ENCODE peak calls at places on chromosome 20, in ten cellular contexts. One of them, this sample, is unnamed.

GRCh38 chr20:19850190-19850533 is 92.1 kb downstream of the RIN2 start:
- DNase-seq in upper lobe of right lung: no peak
- DNase-seq in RWPE2: no peak
- DNase-seq in fibroblast of villous mesenchyme: no peak
- DNase-seq in heart left ventricle: peak
- DNase-seq in cardiac muscle cell: peak
- DNase-seq in WERI-Rb-1: no peak
- DNase-seq in AG10803: peak
- DNase-seq in AG09319: no peak
- DNase-seq in GM13976: no peak
- DNase-seq in this sample: no peak

GRCh38 chr20:63773571-63774347 is 34.2 kb downstream of the SLC2A4RG start:
- DNase-seq in WERI-Rb-1: no peak
- DNase-seq in upper lobe of right lung: no peak
- DNase-seq in heart left ventricle: peak
- DNase-seq in fibroblast of villous mesenchyme: no peak
- DNase-seq in RWPE2: peak
- DNase-seq in GM13976: no peak
- DNase-seq in AG10803: no peak
- DNase-seq in AG09319: no peak
- DNase-seq in cardiac muscle cell: no peak
- DNase-seq in this sample: no peak

GRCh38 chr20:51625105-51625504 is 82.6 kb upstream of the NFATC2 start:
- DNase-seq in AG10803: no peak
- DNase-seq in fibroblast of villous mesenchyme: no peak
- DNase-seq in heart left ventricle: no peak
- DNase-seq in upper lobe of right lung: no peak
- DNase-seq in GM13976: no peak
- DNase-seq in RWPE2: no peak
- DNase-seq in cardiac muscle cell: no peak
- DNase-seq in WERI-Rb-1: no peak
- DNase-seq in AG09319: no peak
- DNase-seq in this sample: no peak

GRCh38 chr20:40017765-40018164 is 671.3 kb downstream of the MAFB start:
- DNase-seq in AG10803: no peak
- DNase-seq in GM13976: no peak
- DNase-seq in fibroblast of villous mesenchyme: no peak
- DNase-seq in AG09319: no peak
- DNase-seq in RWPE2: no peak
- DNase-seq in cardiac muscle cell: no peak
- DNase-seq in WERI-Rb-1: no peak
- DNase-seq in heart left ventricle: no peak
- DNase-seq in upper lobe of right lung: no peak
- DNase-seq in this sample: no peak

GRCh38 chr20:3188823-3189413 is 15.6 kb downstream of the DDRGK1 start:
- DNase-seq in heart left ventricle: no peak
- DNase-seq in GM13976: no peak
- DNase-seq in AG10803: no peak
- DNase-seq in AG09319: no peak
- DNase-seq in cardiac muscle cell: no peak
- DNase-seq in WERI-Rb-1: no peak
- DNase-seq in upper lobe of right lung: no peak
- DNase-seq in RWPE2: no peak
- DNase-seq in fibroblast of villous mesenchyme: no peak
- DNase-seq in this sample: no peak

GRCh38 chr20:51354191-51354768 is 188.2 kb downstream of the NFATC2 start:
- DNase-seq in fibroblast of villous mesenchyme: peak
- DNase-seq in heart left ventricle: no peak
- DNase-seq in WERI-Rb-1: no peak
- DNase-seq in GM13976: no peak
- DNase-seq in cardiac muscle cell: peak
- DNase-seq in upper lobe of right lung: peak
- DNase-seq in AG09319: no peak
- DNase-seq in RWPE2: peak
- DNase-seq in AG10803: no peak
- DNase-seq in this sample: no peak

GRCh38 chr20:3133156-3133555 is 26.5 kb downstream of the FASTKD5 start:
- DNase-seq in heart left ventricle: no peak
- DNase-seq in RWPE2: no peak
- DNase-seq in AG10803: no peak
- DNase-seq in GM13976: no peak
- DNase-seq in upper lobe of right lung: no peak
- DNase-seq in fibroblast of villous mesenchyme: peak
- DNase-seq in WERI-Rb-1: no peak
- DNase-seq in cardiac muscle cell: no peak
- DNase-seq in AG09319: no peak
- DNase-seq in this sample: no peak

GRCh38 chr20:19560876-19561480 is 197.1 kb upstream of the RIN2 start:
- DNase-seq in RWPE2: no peak
- DNase-seq in upper lobe of right lung: no peak
- DNase-seq in WERI-Rb-1: no peak
- DNase-seq in AG09319: peak
- DNase-seq in AG10803: peak
- DNase-seq in fibroblast of villous mesenchyme: peak
- DNase-seq in heart left ventricle: no peak
- DNase-seq in cardiac muscle cell: no peak
- DNase-seq in GM13976: no peak
- DNase-seq in this sample: no peak

GRCh38 chr20:2088904-2089303 is 12.7 kb upstream of the STK35 start:
- DNase-seq in RWPE2: no peak
- DNase-seq in cardiac muscle cell: no peak
- DNase-seq in upper lobe of right lung: no peak
- DNase-seq in GM13976: no peak
- DNase-seq in fibroblast of villous mesenchyme: no peak
- DNase-seq in heart left ventricle: no peak
- DNase-seq in AG10803: no peak
- DNase-seq in AG09319: no peak
- DNase-seq in WERI-Rb-1: no peak
- DNase-seq in this sample: no peak

GRCh38 chr20:2093883-2094282 is 7.7 kb upstream of the STK35 start:
- DNase-seq in AG09319: no peak
- DNase-seq in WERI-Rb-1: no peak
- DNase-seq in GM13976: no peak
- DNase-seq in cardiac muscle cell: no peak
- DNase-seq in RWPE2: no peak
- DNase-seq in upper lobe of right lung: no peak
- DNase-seq in heart left ventricle: no peak
- DNase-seq in fibroblast of villous mesenchyme: no peak
- DNase-seq in AG10803: no peak
- DNase-seq in this sample: no peak

GRCh38 chr20:2089447-2089846 is 12.2 kb upstream of the STK35 start:
- DNase-seq in GM13976: no peak
- DNase-seq in cardiac muscle cell: no peak
- DNase-seq in AG10803: no peak
- DNase-seq in fibroblast of villous mesenchyme: no peak
- DNase-seq in heart left ventricle: no peak
- DNase-seq in AG09319: no peak
- DNase-seq in RWPE2: no peak
- DNase-seq in WERI-Rb-1: no peak
- DNase-seq in upper lobe of right lung: no peak
- DNase-seq in this sample: no peak

DNA sequence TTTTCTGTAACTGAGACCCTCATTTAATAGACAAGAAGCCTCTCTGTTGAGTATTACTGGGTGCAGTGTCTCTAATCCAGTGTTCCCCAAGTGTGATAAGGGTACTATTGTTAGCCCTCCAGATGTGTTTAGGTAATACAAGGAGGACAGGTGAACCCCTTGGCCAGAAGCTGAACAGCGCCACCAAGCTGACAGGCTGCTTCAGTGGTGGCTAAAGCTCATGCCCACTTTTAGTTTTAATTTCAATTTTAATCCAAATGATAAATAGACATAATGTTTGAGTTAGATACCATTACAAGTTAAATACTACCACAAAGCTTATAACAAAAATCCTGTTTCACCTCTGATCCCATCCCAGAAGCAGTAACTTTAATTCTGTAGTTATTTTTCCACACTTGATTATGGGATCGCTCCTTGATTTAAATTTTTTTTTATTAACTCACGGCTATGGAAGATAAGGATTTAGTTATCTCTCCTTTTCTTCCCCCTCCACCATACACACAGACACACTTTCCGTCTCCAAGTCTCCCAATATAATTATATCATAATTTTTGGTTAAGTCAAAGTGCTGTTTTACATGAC is 8.3 kb upstream of the STK35 start:
- DNase-seq in AG09319: no peak
- DNase-seq in AG10803: no peak
- DNase-seq in cardiac muscle cell: no peak
- DNase-seq in heart left ventricle: no peak
- DNase-seq in WERI-Rb-1: peak
- DNase-seq in GM13976: peak
- DNase-seq in RWPE2: no peak
- DNase-seq in upper lobe of right lung: no peak
- DNase-seq in fibroblast of villous mesenchyme: no peak
- DNase-seq in this sample: peak
- TF ChIP-seq CTCF in AG09319: peak
- TF ChIP-seq CTCF in AG10803: peak
- TF ChIP-seq CTCF in cardiac muscle cell: peak
- TF ChIP-seq CTCF in heart left ventricle: peak
- TF ChIP-seq CTCF in WERI-Rb-1: peak
- TF ChIP-seq CTCF in GM13976: peak
- TF ChIP-seq CTCF in RWPE2: peak
- TF ChIP-seq CTCF in upper lobe of right lung: peak
- TF ChIP-seq CTCF in fibroblast of villous mesenchyme: peak
- TF ChIP-seq CTCF in this sample: peak

GRCh38 chr20:34875657-34876160 is 703 bp upstream of the ACSS2 start:
- DNase-seq in cardiac muscle cell: no peak
- DNase-seq in AG09319: no peak
- DNase-seq in upper lobe of right lung: no peak
- DNase-seq in GM13976: no peak
- DNase-seq in AG10803: no peak
- DNase-seq in WERI-Rb-1: no peak
- DNase-seq in RWPE2: no peak
- DNase-seq in fibroblast of villous mesenchyme: no peak
- DNase-seq in heart left ventricle: no peak
- DNase-seq in this sample: no peak
- TF ChIP-seq CTCF in cardiac muscle cell: no peak
- TF ChIP-seq CTCF in AG09319: peak
- TF ChIP-seq CTCF in upper lobe of right lung: peak
- TF ChIP-seq CTCF in GM13976: no peak
- TF ChIP-seq CTCF in AG10803: peak
- TF ChIP-seq CTCF in WERI-Rb-1: no peak
- TF ChIP-seq CTCF in RWPE2: peak
- TF ChIP-seq CTCF in fibroblast of villous mesenchyme: peak
- TF ChIP-seq CTCF in heart left ventricle: peak
- TF ChIP-seq CTCF in this sample: peak

DNA sequence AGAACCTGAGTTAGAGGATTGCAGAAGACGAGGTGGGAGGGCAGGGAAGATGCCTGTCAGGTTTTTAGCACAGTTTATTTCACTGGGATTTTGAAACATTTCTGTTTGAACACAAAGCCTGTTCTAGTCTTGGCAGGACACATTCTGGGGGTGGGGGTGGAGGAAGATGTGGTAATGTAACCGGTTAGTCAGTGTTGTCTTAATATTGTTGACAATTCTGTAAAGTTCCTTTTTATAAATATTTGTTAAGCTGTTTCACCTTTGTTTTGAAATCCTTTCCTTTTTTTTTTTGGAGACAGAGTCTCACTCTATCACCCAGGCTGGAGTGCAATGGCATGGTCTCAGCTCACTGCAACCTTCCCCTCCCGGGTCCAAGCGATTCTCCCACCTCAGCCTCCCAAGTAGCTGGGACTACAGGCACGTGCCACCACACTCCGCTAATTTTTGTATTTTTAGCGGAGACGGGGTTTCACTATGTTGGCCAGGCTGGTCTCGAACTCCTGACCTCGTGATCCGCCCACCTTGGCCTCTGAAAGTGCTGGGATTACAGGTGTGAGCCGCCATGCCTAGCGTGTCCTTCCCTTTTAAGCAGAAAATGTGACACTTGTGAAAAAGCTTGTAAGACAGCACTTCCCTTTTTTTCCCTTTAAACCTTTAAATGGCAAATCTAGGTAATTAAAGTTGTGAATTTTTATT is 20.2 kb downstream of the SLC9A8 start:
- DNase-seq in RWPE2: no peak
- DNase-seq in cardiac muscle cell: peak
- DNase-seq in heart left ventricle: no peak
- DNase-seq in WERI-Rb-1: no peak
- DNase-seq in AG10803: peak
- DNase-seq in GM13976: no peak
- DNase-seq in fibroblast of villous mesenchyme: peak
- DNase-seq in upper lobe of right lung: no peak
- DNase-seq in AG09319: no peak
- DNase-seq in this sample: no peak
- TF ChIP-seq CTCF in RWPE2: no peak
- TF ChIP-seq CTCF in cardiac muscle cell: no peak
- TF ChIP-seq CTCF in heart left ventricle: no peak
- TF ChIP-seq CTCF in WERI-Rb-1: no peak
- TF ChIP-seq CTCF in AG10803: no peak
- TF ChIP-seq CTCF in GM13976: no peak
- TF ChIP-seq CTCF in fibroblast of villous mesenchyme: no peak
- TF ChIP-seq CTCF in upper lobe of right lung: no peak
- TF ChIP-seq CTCF in AG09319: no peak
- TF ChIP-seq CTCF in this sample: no peak

GRCh38 chr20:24782801-24783630 is 166.1 kb upstream of the CST7 start:
- DNase-seq in GM13976: no peak
- DNase-seq in heart left ventricle: no peak
- DNase-seq in fibroblast of villous mesenchyme: no peak
- DNase-seq in upper lobe of right lung: peak
- DNase-seq in AG10803: no peak
- DNase-seq in AG09319: no peak
- DNase-seq in RWPE2: peak
- DNase-seq in WERI-Rb-1: peak
- DNase-seq in cardiac muscle cell: no peak
- DNase-seq in this sample: no peak

GRCh38 chr20:24782221-24782620 is 166.8 kb upstream of the CST7 start:
- DNase-seq in fibroblast of villous mesenchyme: no peak
- DNase-seq in AG09319: no peak
- DNase-seq in RWPE2: peak
- DNase-seq in heart left ventricle: no peak
- DNase-seq in cardiac muscle cell: no peak
- DNase-seq in upper lobe of right lung: peak
- DNase-seq in WERI-Rb-1: no peak
- DNase-seq in GM13976: no peak
- DNase-seq in AG10803: no peak
- DNase-seq in this sample: no peak

GRCh38 chr20:24784607-24785006 is 164.5 kb upstream of the CST7 start:
- DNase-seq in AG10803: no peak
- DNase-seq in GM13976: no peak
- DNase-seq in RWPE2: no peak
- DNase-seq in heart left ventricle: no peak
- DNase-seq in AG09319: no peak
- DNase-seq in WERI-Rb-1: no peak
- DNase-seq in cardiac muscle cell: no peak
- DNase-seq in fibroblast of villous mesenchyme: no peak
- DNase-seq in upper lobe of right lung: peak
- DNase-seq in this sample: no peak

GRCh38 chr20:24785141-24785924 is 163.7 kb upstream of the CST7 start:
- DNase-seq in AG09319: peak
- DNase-seq in RWPE2: no peak
- DNase-seq in cardiac muscle cell: peak
- DNase-seq in GM13976: no peak
- DNase-seq in WERI-Rb-1: no peak
- DNase-seq in upper lobe of right lung: no peak
- DNase-seq in heart left ventricle: no peak
- DNase-seq in AG10803: peak
- DNase-seq in fibroblast of villous mesenchyme: no peak
- DNase-seq in this sample: no peak

DNA sequence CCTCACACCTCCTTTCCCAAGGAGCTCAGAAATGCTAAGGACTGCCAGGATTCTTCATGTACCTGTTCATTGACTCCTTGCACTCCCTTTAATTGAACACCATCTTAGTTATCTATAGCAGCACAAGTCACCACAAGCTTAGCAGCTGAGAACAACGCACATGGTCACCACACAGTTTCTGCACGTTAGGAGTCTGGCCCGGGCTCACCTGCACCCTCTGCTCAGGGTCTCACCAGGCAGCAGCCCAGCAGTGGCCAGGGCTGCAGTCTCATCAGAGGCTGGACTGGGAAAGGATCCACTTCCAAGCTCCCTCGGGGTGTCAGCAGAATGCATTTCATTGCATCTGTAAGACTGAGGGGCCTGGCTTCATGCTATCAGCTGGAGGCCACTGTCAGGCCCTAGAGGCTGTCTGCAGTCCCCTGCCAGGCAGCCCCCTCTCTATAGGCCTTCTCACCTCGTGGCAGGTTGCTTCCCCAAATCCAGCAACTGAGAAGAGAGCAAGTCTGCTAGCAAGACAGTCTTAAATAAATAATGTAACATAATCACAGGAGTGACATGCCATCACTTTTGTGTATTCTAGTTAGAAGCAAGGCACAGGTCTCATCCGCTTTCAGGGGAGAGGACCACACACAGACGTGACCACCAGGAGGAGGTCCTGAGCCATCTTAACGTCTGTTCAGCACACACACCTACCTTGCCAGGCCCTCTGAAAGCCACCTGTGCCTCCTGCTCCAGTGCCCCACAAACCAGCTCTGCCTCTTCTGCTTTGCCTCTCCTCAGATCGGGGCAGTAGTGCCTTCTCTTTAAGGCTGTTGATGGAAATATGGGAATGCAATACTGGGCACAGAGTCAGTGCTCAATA is 165.2 kb upstream of the CST7 start:
- DNase-seq in GM13976: peak
- DNase-seq in heart left ventricle: no peak
- DNase-seq in WERI-Rb-1: peak
- DNase-seq in AG09319: no peak
- DNase-seq in RWPE2: peak
- DNase-seq in fibroblast of villous mesenchyme: no peak
- DNase-seq in cardiac muscle cell: no peak
- DNase-seq in AG10803: no peak
- DNase-seq in upper lobe of right lung: peak
- DNase-seq in this sample: peak
- TF ChIP-seq CTCF in GM13976: peak
- TF ChIP-seq CTCF in heart left ventricle: no peak
- TF ChIP-seq CTCF in WERI-Rb-1: peak
- TF ChIP-seq CTCF in AG09319: no peak
- TF ChIP-seq CTCF in RWPE2: no peak
- TF ChIP-seq CTCF in fibroblast of villous mesenchyme: no peak
- TF ChIP-seq CTCF in cardiac muscle cell: no peak
- TF ChIP-seq CTCF in AG10803: no peak
- TF ChIP-seq CTCF in upper lobe of right lung: no peak
- TF ChIP-seq CTCF in this sample: peak

This sample was measured in GM13977.